ENCODE peak calls at places on chromosomes 7 and 10, in seven cellular contexts. M is cardiac muscle cell, E is heart left ventricle, I is colonic mucosa, K is RWPE2, G is GM06990, Q is tibial artery. L is an unnamed sample. For H3K27me3, the result is how much of the 10 kb centered on the place peaks cover.

GRCh38 chr7:31160956-31161355 is 108.8 kb downstream of the ADCYAP1R1 start:
- DNase-seq in I (no peak), E (no peak), M (no peak), G (no peak), Q (no peak), K (no peak), L (peak)

GRCh38 chr10:96236090-96236478 is 35.3 kb downstream of the BLNK start:
- DNase-seq in I (no peak), E (no peak), G (no peak), M (no peak), Q (no peak), K (no peak), L (no peak)

GRCh38 chr10:6218692-6219493 is 16.2 kb downstream of the PFKFB3 start:
- DNase-seq in E (no peak), I (no peak), K (peak), Q (no peak), M (no peak), G (no peak), L (peak)

GRCh38 chr7:99557940-99558305 is 519 bp upstream of the ZNF655 start:
- DNase-seq in G (no peak), I (no peak), M (no peak), K (no peak), Q (no peak), E (no peak), L (no peak)

GRCh38 chr10:95467162-95467599 is 94.0 kb downstream of the SORBS1 start:
- DNase-seq in K (no peak), G (no peak), Q (peak), E (peak), I (peak), M (peak), L (no peak)

GRCh38 chr10:84156768-84157167 is 16.8 kb upstream of the GPR15LG start:
- DNase-seq in K (no peak), E (peak), I (no peak), M (no peak), G (no peak), Q (no peak), L (peak)

GRCh38 chr10:63553031-63553430 is 31.8 kb downstream of the REEP3 start:
- DNase-seq in G (no peak), K (no peak), E (no peak), Q (no peak), I (no peak), M (no peak), L (peak)

GRCh38 chr10:95519132-95519487 is 42.1 kb downstream of the SORBS1 start:
- DNase-seq in I (no peak), E (peak), Q (no peak), G (no peak), M (no peak), K (no peak), L (no peak)

GRCh38 chr7:116809636-116810266 is 52.6 kb upstream of the CAPZA2 start:
- DNase-seq in K (no peak), M (peak), Q (no peak), I (peak), E (no peak), G (peak), L (peak)

GRCh38 chr10:127417031-127417430 is 132.1 kb upstream of the NPS start:
- DNase-seq in M (no peak), I (no peak), K (no peak), Q (no peak), G (no peak), E (no peak), L (no peak)

GRCh38 chr7:2707481-2707880 is 19.5 kb downstream of the AMZ1 start:
- DNase-seq in Q (no peak), K (no peak), I (no peak), G (no peak), M (no peak), E (no peak), L (no peak)

GRCh38 chr7:142632291-142633134 is 116.8 kb upstream of the PRSS1 start:
- DNase-seq in I (peak), M (peak), K (no peak), E (peak), Q (no peak), G (peak), L (peak)

GRCh38 chr7:18570890-18571478 is 75.4 kb downstream of the HDAC9 start:
- DNase-seq in M (peak), I (no peak), K (no peak), G (no peak), E (no peak), Q (no peak), L (peak)

GRCh38 chr10:89810908-89811515 is 109.6 kb downstream of the KIF20B start:
- DNase-seq in Q (no peak), G (no peak), M (no peak), E (no peak), I (no peak), K (no peak), L (no peak)

GRCh38 chr7:50727072-50727471 is 55.6 kb downstream of the GRB10 start:
- DNase-seq in M (no peak), Q (no peak), K (no peak), G (no peak), I (no peak), E (no peak), L (peak)

GRCh38 chr7:28125381-28126046 is 55.1 kb downstream of the JAZF1 start:
- DNase-seq in Q (peak), E (no peak), M (no peak), K (no peak), G (no peak), I (no peak), L (no peak)

GRCh38 chr10:67607472-67607871 is 88.5 kb downstream of the CTNNA3 start:
- DNase-seq in M (no peak), G (no peak), Q (no peak), I (no peak), E (no peak), K (no peak), L (peak)

GRCh38 chr7:130957722-130958360 is 223.8 kb upstream of the KLF14 start:
- DNase-seq in Q (no peak), M (no peak), E (no peak), I (no peak), K (no peak), G (no peak), L (no peak)

GRCh38 chr10:78551184-78552005 is 517.4 kb upstream of the ZMIZ1 start:
- DNase-seq in I (no peak), E (no peak), K (no peak), M (no peak), Q (no peak), G (no peak), L (no peak)

GRCh38 chr7:102170417-102170970 is 116.2 kb upstream of the SH2B2 start:
- DNase-seq in G (no peak), M (no peak), Q (no peak), I (no peak), E (no peak), K (no peak), L (no peak)

GRCh38 chr10:29949411-29950011 is 109.9 kb downstream of the JCAD start:
- DNase-seq in G (no peak), I (no peak), Q (no peak), M (no peak), E (no peak), K (no peak), L (peak)

GRCh38 chr7:150396426-150397375 is 17.6 kb downstream of the ZNF775 start:
- DNase-seq in K (no peak), G (no peak), E (no peak), Q (no peak), I (no peak), M (no peak), L (no peak)

GRCh38 chr10:95395947-95396449 is 105.2 kb upstream of the PDLIM1 start:
- DNase-seq in Q (no peak), G (no peak), M (no peak), I (no peak), E (peak), K (no peak), L (no peak)

GRCh38 chr7:149868638-149869290 is 5.0 kb upstream of the ATP6V0E2 start:
- DNase-seq in I (no peak), Q (no peak), E (no peak), M (peak), K (peak), G (no peak), L (no peak)

GRCh38 chr10:74310652-74311257 is 159.7 kb downstream of the ADK start:
- DNase-seq in M (no peak), I (no peak), G (no peak), Q (no peak), E (no peak), K (no peak), L (no peak)

GRCh38 chr7:36048141-36048901 is 104.7 kb upstream of the EEPD1 start:
- DNase-seq in K (no peak), I (no peak), M (no peak), Q (peak), G (no peak), E (no peak), L (peak)

GRCh38 chr10:74107391-74107790 is 43.2 kb downstream of the AP3M1 start:
- DNase-seq in Q (no peak), M (no peak), E (no peak), K (no peak), G (no peak), I (no peak), L (no peak)

GRCh38 chr7:27866828-27867227 is 126.9 kb downstream of the TAX1BP1 start:
- DNase-seq in K (no peak), M (no peak), G (no peak), E (no peak), Q (no peak), I (no peak), L (no peak)

GRCh38 chr7:114944742-114945625 is 23.1 kb downstream of the MDFIC start:
- DNase-seq in I (peak), M (no peak), G (no peak), E (peak), K (no peak), Q (peak), L (no peak)

GRCh38 chr7:149377386-149377785 is 83.5 kb downstream of the ZNF777 start:
- DNase-seq in E (no peak), G (no peak), Q (no peak), I (no peak), M (no peak), K (no peak), L (no peak)

GRCh38 chr10:81875680-81876252 is 772 bp downstream of the NRG3 start:
- DNase-seq in M (no peak), G (no peak), I (no peak), E (no peak), K (no peak), Q (no peak), L (no peak)
- H3K4me3 ChIP-seq in M (peak), G (no peak), I (no peak), E (peak), K (no peak), Q (peak), L (no peak)

GRCh38 chr10:69406816-69407580 is 9.7 kb downstream of the TACR2 start:
- DNase-seq in I (no peak), E (no peak), G (no peak), Q (no peak), M (no peak), K (no peak), L (no peak)
- TF ChIP-seq CTCF in I (no peak), E (no peak), G (no peak), Q (no peak), M (no peak), K (no peak), L (no peak)

GRCh38 chr10:114631678-114632417 is 26.2 kb downstream of the ABLIM1 start:
- DNase-seq in G (peak), M (peak), K (no peak), I (peak), E (peak), Q (peak), L (no peak)
- H3K27me3 ChIP-seq in G (under half), M (under half), K (under half), I (under half), E (under half), Q (under half), L (under half)

DNA sequence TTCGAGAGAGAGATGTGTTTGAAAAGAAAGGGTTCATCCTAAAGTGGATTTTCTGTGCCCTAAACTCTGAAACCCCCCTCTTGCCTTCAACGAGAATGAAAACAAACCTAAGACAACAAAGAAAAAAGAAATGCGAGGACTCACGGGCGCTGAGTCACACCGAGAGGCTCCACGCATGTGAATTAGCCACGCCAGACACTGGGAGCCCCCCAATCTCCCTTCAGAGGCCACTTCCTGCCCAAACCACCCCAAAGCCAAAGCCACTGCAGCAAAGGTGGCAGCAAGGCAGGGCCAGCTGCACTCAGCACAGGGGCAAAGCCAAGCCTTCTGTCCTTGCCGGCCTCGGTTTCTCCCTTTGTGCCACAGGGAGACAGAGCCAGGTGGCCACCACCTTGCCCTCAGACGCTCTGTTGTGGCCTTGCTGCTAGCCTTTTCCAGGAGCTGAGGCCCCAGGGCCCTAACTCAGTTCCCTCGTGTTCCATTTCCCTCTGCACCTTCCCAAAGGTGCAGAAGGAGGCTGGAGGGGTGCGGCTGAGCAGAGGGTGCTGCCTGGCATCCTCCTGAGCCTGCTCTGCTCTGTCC is 93.3 kb downstream of the FAM53B start:
- DNase-seq in Q (no peak), G (no peak), K (no peak), E (no peak), I (no peak), M (no peak), L (no peak)
- H3K4me3 ChIP-seq in Q (no peak), G (no peak), K (no peak), E (no peak), I (no peak), M (no peak), L (no peak)

DNA sequence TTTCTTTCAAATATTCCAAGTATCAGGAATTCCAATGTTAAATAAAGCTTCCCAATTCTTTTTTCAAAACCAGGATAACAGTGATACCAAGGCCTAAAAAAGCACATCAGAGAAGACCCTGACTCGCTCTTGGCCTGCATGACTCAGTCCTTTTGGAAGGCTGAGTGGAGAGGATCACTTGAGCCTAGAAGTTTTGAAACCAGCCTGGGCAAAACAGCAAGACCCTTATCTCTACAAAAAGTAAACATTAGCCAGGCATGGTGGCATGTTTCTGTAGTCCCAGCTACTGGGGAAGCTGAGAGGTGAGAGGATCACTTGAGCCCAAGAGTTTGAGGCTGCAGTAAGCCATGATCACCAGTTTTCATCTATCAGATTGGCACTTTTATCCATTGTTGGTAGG is 18.7 kb downstream of the NFE2L3 start:
- DNase-seq in G (no peak), I (no peak), K (no peak), M (no peak), E (no peak), Q (no peak), L (no peak)
- TF ChIP-seq CTCF in G (no peak), I (no peak), K (no peak), M (no peak), E (no peak), Q (no peak), L (no peak)

GRCh38 chr10:15255961-15256360 is 87.5 kb upstream of the NMT2 start:
- DNase-seq in I (no peak), Q (no peak), G (no peak), M (no peak), K (no peak), E (no peak), L (no peak)
- H3K27me3 ChIP-seq in I (under half), Q (under half), G (under half), M (under half), K (under half), E (under half), L (under half)